ENCODE peak calls at places on chromosomes 11 and 22, in four cellular contexts. One of them, this sample, is unnamed.

GRCh38 chr11:57249384-57250319 is 12.6 kb upstream of the APLNR start:
- DNase-seq in K562: peak; percentile 64
- DNase-seq in HepG2: peak; percentile 23
- DNase-seq in GM12878: no peak
- DNase-seq in this sample: no peak

GRCh38 chr11:44606472-44606871 is 41.0 kb downstream of the CD82 start:
- DNase-seq in K562: no peak
- DNase-seq in HepG2: no peak
- DNase-seq in GM12878: no peak
- DNase-seq in this sample: no peak

GRCh38 chr11:18243783-18244362 is 4.6 kb downstream of the SAA2 start:
- DNase-seq in K562: peak; percentile 61
- DNase-seq in HepG2: peak; percentile 52
- DNase-seq in GM12878: peak; percentile 54
- DNase-seq in this sample: peak; percentile 53

GRCh38 chr11:96167787-96168186 is 175.2 kb downstream of the MAML2 start:
- DNase-seq in K562: no peak
- DNase-seq in HepG2: no peak
- DNase-seq in GM12878: no peak
- DNase-seq in this sample: no peak

GRCh38 chr11:29802522-29802921 is 214.3 kb downstream of the KCNA4 start:
- DNase-seq in K562: no peak
- DNase-seq in HepG2: no peak
- DNase-seq in GM12878: no peak
- DNase-seq in this sample: no peak

GRCh38 chr22:25027052-25027525 is 74.6 kb downstream of the KIAA1671 start:
- DNase-seq in K562: no peak
- DNase-seq in HepG2: no peak
- DNase-seq in GM12878: no peak
- DNase-seq in this sample: no peak

GRCh38 chr11:82899191-82899820 is 924 bp downstream of the PRCP start:
- DNase-seq in K562: no peak
- DNase-seq in HepG2: peak; percentile 8
- DNase-seq in GM12878: peak; percentile 20
- DNase-seq in this sample: no peak

GRCh38 chr22:24106385-24107381 is 74.6 kb upstream of the SUSD2 start:
- DNase-seq in K562: no peak
- DNase-seq in HepG2: no peak
- DNase-seq in GM12878: peak; percentile 41
- DNase-seq in this sample: no peak

GRCh38 chr22:37757663-37758062 is 50.1 kb upstream of the GCAT start:
- DNase-seq in K562: no peak
- DNase-seq in HepG2: no peak
- DNase-seq in GM12878: no peak
- DNase-seq in this sample: no peak

GRCh38 chr11:34308821-34309585 is 48.8 kb downstream of the ABTB2 start:
- DNase-seq in K562: no peak
- DNase-seq in HepG2: peak; percentile 86
- DNase-seq in GM12878: no peak
- DNase-seq in this sample: no peak

GRCh38 chr11:3160252-3161031 is 4.7 kb downstream of the OSBPL5 start:
- DNase-seq in K562: no peak
- DNase-seq in HepG2: no peak
- DNase-seq in GM12878: no peak
- DNase-seq in this sample: peak; percentile 86

GRCh38 chr11:35781342-35782171 is 119.0 kb downstream of the TRIM44 start:
- DNase-seq in K562: no peak
- DNase-seq in HepG2: no peak
- DNase-seq in GM12878: no peak
- DNase-seq in this sample: no peak

GRCh38 chr11:122758974-122759373 is 79.3 kb upstream of the CRTAM start:
- DNase-seq in K562: no peak
- DNase-seq in HepG2: no peak
- DNase-seq in GM12878: no peak
- DNase-seq in this sample: no peak

GRCh38 chr11:57321996-57322880 is 2.5 kb downstream of the TNKS1BP1 start:
- DNase-seq in K562: peak; percentile 72
- DNase-seq in HepG2: peak; percentile 69
- DNase-seq in GM12878: no peak
- DNase-seq in this sample: peak; percentile 85

GRCh38 chr11:41997860-41998259 is 538.4 kb upstream of the LRRC4C start:
- DNase-seq in K562: no peak
- DNase-seq in HepG2: no peak
- DNase-seq in GM12878: no peak
- DNase-seq in this sample: no peak

GRCh38 chr11:41996558-41996957 is 537.1 kb upstream of the LRRC4C start:
- DNase-seq in K562: no peak
- DNase-seq in HepG2: no peak
- DNase-seq in GM12878: no peak
- DNase-seq in this sample: no peak
- TF ChIP-seq NFIC in K562: no peak
- TF ChIP-seq NFIC in HepG2: no peak
- TF ChIP-seq NFIC in GM12878: no peak
- TF ChIP-seq NFIC in this sample: no peak

DNA sequence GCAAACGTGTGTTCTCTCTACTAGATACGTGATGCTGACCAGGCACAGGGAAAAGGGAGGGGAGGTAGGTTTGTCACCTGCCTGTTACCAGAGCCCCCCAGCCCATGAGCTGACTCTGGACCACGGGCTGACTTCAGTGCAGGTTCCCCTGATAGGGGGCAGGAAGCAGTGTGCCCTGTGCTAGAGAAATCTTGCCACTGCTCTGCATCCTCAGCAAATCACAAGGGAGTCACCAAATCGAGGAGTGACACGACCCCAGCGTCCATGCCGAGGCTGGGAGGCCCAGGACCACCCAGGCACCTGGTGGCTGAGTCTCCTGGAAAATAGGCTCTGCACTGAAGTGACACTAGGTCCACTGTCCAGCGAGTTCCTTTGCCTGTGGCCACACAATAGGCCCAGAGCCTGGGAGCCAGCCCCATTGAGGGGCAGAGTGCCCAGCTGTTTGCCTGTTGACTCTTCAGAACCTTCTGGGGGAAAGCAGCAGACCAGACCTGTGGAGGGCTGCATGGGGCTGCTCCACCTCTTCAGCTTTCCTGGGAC is 99.3 kb downstream of the CTTN start:
- DNase-seq in K562: no peak
- DNase-seq in HepG2: no peak
- DNase-seq in GM12878: no peak
- DNase-seq in this sample: no peak
- TF ChIP-seq NFIC in K562: no peak
- TF ChIP-seq NFIC in HepG2: no peak
- TF ChIP-seq NFIC in GM12878: no peak
- TF ChIP-seq NFIC in this sample: no peak

GRCh38 chr11:63508009-63508408 is 2.1 kb downstream of the LGALS12 start:
- DNase-seq in K562: peak; percentile 40
- DNase-seq in HepG2: peak; percentile 64
- DNase-seq in GM12878: no peak
- DNase-seq in this sample: peak; percentile 37
- TF ChIP-seq NFIC in K562: no peak
- TF ChIP-seq NFIC in HepG2: no peak
- TF ChIP-seq NFIC in GM12878: no peak
- TF ChIP-seq NFIC in this sample: no peak

DNA sequence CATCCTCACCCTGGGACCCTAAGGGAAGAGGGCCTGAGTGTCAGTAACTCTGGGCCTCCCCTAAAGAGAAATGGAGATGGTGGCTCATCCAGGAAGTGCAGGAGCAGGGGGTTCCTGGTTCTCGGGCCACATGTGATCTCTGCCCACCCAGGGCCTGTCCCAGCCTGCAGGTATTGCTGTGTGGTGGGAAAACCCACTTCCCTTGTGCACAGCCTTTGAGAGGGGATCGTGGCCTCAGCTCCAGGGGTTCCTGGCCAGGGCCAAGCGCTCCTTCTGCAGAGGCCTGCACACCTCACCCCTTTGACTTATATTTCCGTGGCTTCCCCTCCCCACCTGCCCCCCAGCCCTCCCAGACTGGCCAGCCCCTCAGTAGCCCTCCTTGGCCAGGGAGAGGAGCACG is 213.5 kb downstream of the OR4C45 start:
- DNase-seq in K562: no peak
- DNase-seq in HepG2: no peak
- DNase-seq in GM12878: no peak
- DNase-seq in this sample: no peak
- TF ChIP-seq NFIC in K562: no peak
- TF ChIP-seq NFIC in HepG2: no peak
- TF ChIP-seq NFIC in GM12878: no peak
- TF ChIP-seq NFIC in this sample: no peak

DNA sequence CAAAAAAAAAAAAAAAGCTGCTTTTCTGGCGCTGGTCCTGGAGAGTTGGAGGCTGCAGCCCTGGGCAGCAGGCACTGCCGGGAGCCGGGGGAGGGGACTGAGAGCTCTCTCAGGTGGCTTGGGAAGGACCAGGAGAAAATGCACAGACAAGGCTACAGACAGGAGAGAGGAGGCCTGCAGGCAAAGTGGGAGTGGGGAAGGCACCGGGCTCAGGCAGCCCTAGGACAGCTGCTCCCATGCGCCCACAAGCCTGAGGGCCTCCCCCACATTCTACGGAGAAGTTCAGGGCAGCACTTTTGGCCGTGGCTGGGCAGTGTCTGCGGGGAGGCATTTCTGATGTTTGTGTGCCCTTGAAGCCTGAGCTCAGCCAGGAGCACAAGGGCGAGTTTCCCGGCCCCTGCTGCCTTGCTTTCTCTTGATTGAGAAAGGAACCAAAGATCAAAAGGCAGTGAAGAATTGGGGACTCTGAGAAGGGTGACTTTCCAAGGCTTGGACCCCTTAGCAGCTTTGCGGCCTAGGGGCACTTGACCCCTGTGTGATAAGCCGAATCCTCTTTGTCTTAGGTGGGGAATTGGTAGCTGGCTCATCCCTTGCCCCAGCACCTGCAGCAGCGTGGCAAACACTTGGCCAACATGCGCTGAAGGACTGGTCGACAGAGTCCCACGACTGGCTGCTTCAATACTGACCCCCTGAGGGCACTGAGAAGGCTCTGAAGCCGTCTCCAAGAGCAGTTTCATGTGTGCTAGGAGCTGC is 35.3 kb downstream of the PPM1F start:
- DNase-seq in K562: no peak
- DNase-seq in HepG2: peak; percentile 16
- DNase-seq in GM12878: no peak
- DNase-seq in this sample: peak; percentile 44
- TF ChIP-seq NFIC in K562: no peak
- TF ChIP-seq NFIC in HepG2: no peak
- TF ChIP-seq NFIC in GM12878: no peak
- TF ChIP-seq NFIC in this sample: no peak

GRCh38 chr11:2092956-2093412 is 46.2 kb downstream of the IGF2 start:
- DNase-seq in K562: no peak
- DNase-seq in HepG2: no peak
- DNase-seq in GM12878: no peak
- DNase-seq in this sample: peak; percentile 55
- TF ChIP-seq NFIC in K562: no peak
- TF ChIP-seq NFIC in HepG2: no peak
- TF ChIP-seq NFIC in GM12878: no peak
- TF ChIP-seq NFIC in this sample: no peak

GRCh38 chr11:22459053-22459452 is 120.9 kb downstream of the SLC17A6 start:
- DNase-seq in K562: no peak
- DNase-seq in HepG2: no peak
- DNase-seq in GM12878: no peak
- DNase-seq in this sample: no peak
- TF ChIP-seq NFIC in K562: no peak
- TF ChIP-seq NFIC in HepG2: no peak
- TF ChIP-seq NFIC in GM12878: no peak
- TF ChIP-seq NFIC in this sample: no peak

GRCh38 chr11:120335596-120335927 is 651 bp upstream of the ARHGEF12 start:
- DNase-seq in K562: no peak
- DNase-seq in HepG2: no peak
- DNase-seq in GM12878: no peak
- DNase-seq in this sample: no peak

GRCh38 chr11:120334332-120334731 is 1.9 kb upstream of the ARHGEF12 start:
- DNase-seq in K562: no peak
- DNase-seq in HepG2: no peak
- DNase-seq in GM12878: no peak
- DNase-seq in this sample: no peak

GRCh38 chr11:120335928-120336640 is at the start of gene ARHGEF12:
- DNase-seq in K562: peak; percentile 95
- DNase-seq in HepG2: peak; percentile 88
- DNase-seq in GM12878: peak; percentile 33
- DNase-seq in this sample: peak; percentile 98

GRCh38 chr11:120333801-120334200 is 2.4 kb upstream of the ARHGEF12 start:
- DNase-seq in K562: no peak
- DNase-seq in HepG2: no peak
- DNase-seq in GM12878: no peak
- DNase-seq in this sample: no peak

GRCh38 chr11:120334894-120335462 is 1.2 kb upstream of the ARHGEF12 start:
- DNase-seq in K562: peak; percentile 63
- DNase-seq in HepG2: peak; percentile 74
- DNase-seq in GM12878: peak; percentile 69
- DNase-seq in this sample: peak; percentile 59
- TF ChIP-seq NFIC in K562: no peak
- TF ChIP-seq NFIC in HepG2: no peak
- TF ChIP-seq NFIC in GM12878: no peak
- TF ChIP-seq NFIC in this sample: no peak

This sample was measured in SK-N-SH.